ENCODE peak calls at places on chromosomes 1 and 21, in five cellular contexts. One of them, this sample, is unnamed.

GRCh38 chr1:1141244-1141910 is 25.5 kb upstream of the C1orf159 start:
- DNase-seq in thoracic aorta: no peak
- DNase-seq in adrenal gland: no peak
- DNase-seq in CD4-positive, alpha-beta T cell: no peak
- DNase-seq in HEK293T: no peak
- DNase-seq in this sample: no peak

GRCh38 chr1:207077470-207078377 is 10.9 kb upstream of the C4BPB start:
- DNase-seq in thoracic aorta: no peak
- DNase-seq in adrenal gland: peak; percentile 85
- DNase-seq in CD4-positive, alpha-beta T cell: peak; percentile 38
- DNase-seq in HEK293T: peak; percentile 78
- DNase-seq in this sample: no peak

GRCh38 chr21:45304161-45304830 is 16.6 kb upstream of the POFUT2 start:
- DNase-seq in thoracic aorta: no peak
- DNase-seq in adrenal gland: no peak
- DNase-seq in CD4-positive, alpha-beta T cell: no peak
- DNase-seq in HEK293T: no peak
- DNase-seq in this sample: no peak

GRCh38 chr1:220669005-220669404 is 21.2 kb upstream of the C1orf115 start:
- DNase-seq in thoracic aorta: no peak
- DNase-seq in adrenal gland: no peak
- DNase-seq in CD4-positive, alpha-beta T cell: no peak
- DNase-seq in HEK293T: no peak
- DNase-seq in this sample: no peak

GRCh38 chr1:23249785-23250184 is 32.5 kb upstream of the HTR1D start:
- DNase-seq in thoracic aorta: no peak
- DNase-seq in adrenal gland: no peak
- DNase-seq in CD4-positive, alpha-beta T cell: no peak
- DNase-seq in HEK293T: no peak
- DNase-seq in this sample: no peak

GRCh38 chr1:205933672-205934618 is 9.3 kb downstream of the SLC26A9 start:
- DNase-seq in thoracic aorta: no peak
- DNase-seq in adrenal gland: peak; percentile 63
- DNase-seq in CD4-positive, alpha-beta T cell: no peak
- DNase-seq in HEK293T: no peak
- DNase-seq in this sample: peak; percentile 37

GRCh38 chr1:231161711-231162299 is at the start of gene TRIM67:
- DNase-seq in thoracic aorta: no peak
- DNase-seq in adrenal gland: no peak
- DNase-seq in CD4-positive, alpha-beta T cell: no peak
- DNase-seq in HEK293T: peak; percentile 59
- DNase-seq in this sample: peak; percentile 34

GRCh38 chr1:196677781-196678509 is 26.1 kb downstream of the CFH start:
- DNase-seq in thoracic aorta: no peak
- DNase-seq in adrenal gland: no peak
- DNase-seq in CD4-positive, alpha-beta T cell: no peak
- DNase-seq in HEK293T: no peak
- DNase-seq in this sample: no peak

GRCh38 chr1:188027613-188028012 is 1198.9 kb downstream of the PLA2G4A start:
- DNase-seq in thoracic aorta: no peak
- DNase-seq in adrenal gland: no peak
- DNase-seq in CD4-positive, alpha-beta T cell: no peak
- DNase-seq in HEK293T: no peak
- DNase-seq in this sample: no peak

GRCh38 chr1:20430355-20431290 is 55.4 kb downstream of the CAMK2N1 start:
- DNase-seq in thoracic aorta: no peak
- DNase-seq in adrenal gland: no peak
- DNase-seq in CD4-positive, alpha-beta T cell: peak; percentile 17
- DNase-seq in HEK293T: peak; percentile 68
- DNase-seq in this sample: peak; percentile 35

GRCh38 chr1:31782766-31783410 is 18.7 kb upstream of the ADGRB2 start:
- DNase-seq in thoracic aorta: no peak
- DNase-seq in adrenal gland: no peak
- DNase-seq in CD4-positive, alpha-beta T cell: no peak
- DNase-seq in HEK293T: no peak
- DNase-seq in this sample: no peak

GRCh38 chr1:162554258-162554657 is 7.3 kb upstream of the UAP1 start:
- DNase-seq in thoracic aorta: no peak
- DNase-seq in adrenal gland: no peak
- DNase-seq in CD4-positive, alpha-beta T cell: no peak
- DNase-seq in HEK293T: no peak
- DNase-seq in this sample: no peak

GRCh38 chr1:242585616-242586354 is 61.3 kb upstream of the PLD5 start:
- DNase-seq in thoracic aorta: no peak
- DNase-seq in adrenal gland: no peak
- DNase-seq in CD4-positive, alpha-beta T cell: no peak
- DNase-seq in HEK293T: no peak
- DNase-seq in this sample: no peak

GRCh38 chr1:206029484-206029883 is 5.8 kb upstream of the CTSE start:
- DNase-seq in thoracic aorta: no peak
- DNase-seq in adrenal gland: no peak
- DNase-seq in CD4-positive, alpha-beta T cell: no peak
- DNase-seq in HEK293T: no peak
- DNase-seq in this sample: no peak

GRCh38 chr1:220370041-220370700 is 97.9 kb upstream of the RAB3GAP2 start:
- DNase-seq in thoracic aorta: no peak
- DNase-seq in adrenal gland: no peak
- DNase-seq in CD4-positive, alpha-beta T cell: no peak
- DNase-seq in HEK293T: peak; percentile 58
- DNase-seq in this sample: no peak

GRCh38 chr21:30444204-30444603 is 4.1 kb downstream of the KRTAP15-1 start:
- DNase-seq in thoracic aorta: no peak
- DNase-seq in adrenal gland: no peak
- DNase-seq in CD4-positive, alpha-beta T cell: no peak
- DNase-seq in HEK293T: no peak
- DNase-seq in this sample: no peak

GRCh38 chr1:170221031-170221430 is 75.3 kb downstream of the NTMT2 start:
- DNase-seq in thoracic aorta: peak; percentile 28
- DNase-seq in adrenal gland: no peak
- DNase-seq in CD4-positive, alpha-beta T cell: no peak
- DNase-seq in HEK293T: no peak
- DNase-seq in this sample: no peak

This sample was measured in amygdala.